ENCODE peak calls at places on chromosomes 16 and 17, in five cellular contexts. D, K, H, B and Q are unnamed samples.

GRCh38 chr17:78122221-78122990 is 6.1 kb downstream of the TMC6 start:
- DNase-seq in K (no peak), D (no peak), H (no peak), B (no peak), Q (no peak)

GRCh38 chr17:7133424-7133823 is 18.8 kb upstream of the ASGR2 start:
- DNase-seq in B (no peak), K (no peak), H (no peak), D (no peak), Q (peak)

GRCh38 chr16:10754941-10755340 is 11.3 kb downstream of the NUBP1 start:
- DNase-seq in K (no peak), B (no peak), H (peak), D (no peak), Q (no peak)

GRCh38 chr17:76585649-76586593 is at the start of gene ST6GALNAC2:
- DNase-seq in D (no peak), K (peak), H (peak), B (peak), Q (peak)

GRCh38 chr16:50505714-50506542 is 42.3 kb upstream of the NKD1 start:
- DNase-seq in B (no peak), H (no peak), D (no peak), K (no peak), Q (peak)

GRCh38 chr17:59627269-59627668 is 7.6 kb downstream of the CLTC start:
- DNase-seq in B (no peak), H (no peak), K (no peak), D (no peak), Q (no peak)

GRCh38 chr17:68248886-68249872 is 1.3 kb downstream of the AMZ2 start:
- DNase-seq in H (peak), B (no peak), D (no peak), K (no peak), Q (no peak)

GRCh38 chr17:72338847-72339790 is 218.3 kb downstream of the SOX9 start:
- DNase-seq in H (peak), D (no peak), K (no peak), B (peak), Q (no peak)

GRCh38 chr16:47470810-47471209 is 9.7 kb downstream of the PHKB start:
- DNase-seq in K (no peak), B (no peak), H (no peak), D (no peak), Q (no peak)

GRCh38 chr16:49859139-49859947 is 3.4 kb upstream of the ZNF423 start:
- DNase-seq in D (no peak), H (no peak), K (no peak), B (peak), Q (peak)

GRCh38 chr16:87436225-87437172 is 44.4 kb downstream of the MAP1LC3B start:
- DNase-seq in B (no peak), H (no peak), D (no peak), K (no peak), Q (no peak)

GRCh38 chr17:40727447-40728231 is 24.1 kb upstream of the KRT24 start:
- DNase-seq in K (no peak), H (peak), D (no peak), B (no peak), Q (no peak)

GRCh38 chr16:1548727-1549126 is 15.3 kb downstream of the TMEM204 start:
- DNase-seq in K (no peak), B (no peak), D (no peak), H (no peak), Q (no peak)

GRCh38 chr17:56680676-56681075 is 87.2 kb downstream of the NOG start:
- DNase-seq in D (no peak), K (no peak), B (no peak), H (no peak), Q (no peak)

GRCh38 chr17:44828919-44829557 is 1.0 kb downstream of the GJC1 start:
- DNase-seq in B (no peak), H (peak), D (no peak), K (no peak), Q (no peak)

GRCh38 chr16:47965439-47965838 is 190.4 kb downstream of the ABCC12 start:
- DNase-seq in H (no peak), K (no peak), B (no peak), D (no peak), Q (no peak)

GRCh38 chr17:45686250-45686649 is 97.9 kb upstream of the CRHR1 start:
- DNase-seq in H (no peak), B (no peak), K (no peak), D (no peak), Q (no peak)

GRCh38 chr16:66948034-66948821 is 12.8 kb upstream of the CES3 start:
- DNase-seq in D (no peak), H (no peak), B (peak), K (no peak), Q (no peak)

GRCh38 chr17:19270347-19270950 is 33.3 kb downstream of the EPN2 start:
- DNase-seq in B (no peak), H (no peak), K (no peak), D (no peak), Q (peak)

GRCh38 chr17:47277921-47278320 is 24.3 kb downstream of the ITGB3 start:
- DNase-seq in B (no peak), D (no peak), H (no peak), K (no peak), Q (no peak)

GRCh38 chr16:25317732-25318316 is 60.2 kb upstream of the ZKSCAN2 start:
- DNase-seq in H (no peak), D (no peak), B (no peak), K (no peak), Q (no peak)

GRCh38 chr16:27472091-27473020 is 70.4 kb downstream of the IL21R start:
- DNase-seq in K (no peak), D (no peak), H (peak), B (no peak), Q (no peak)

GRCh38 chr17:16003841-16004240 is 4.2 kb downstream of the TTC19 start:
- DNase-seq in K (no peak), H (no peak), D (no peak), B (no peak), Q (no peak)

GRCh38 chr17:5780476-5780875 is 196.2 kb upstream of the NLRP1 start:
- DNase-seq in B (no peak), K (no peak), H (peak), D (no peak), Q (no peak)

GRCh38 chr16:62068747-62069146 is 32.5 kb upstream of the CDH8 start:
- DNase-seq in H (peak), K (no peak), D (no peak), B (no peak), Q (no peak)

GRCh38 chr16:84826558-84826941 is 6.8 kb downstream of the CRISPLD2 start:
- DNase-seq in K (no peak), D (no peak), H (no peak), B (no peak), Q (no peak)

GRCh38 chr16:4315185-4316102 is at the start of gene GLIS2:
- DNase-seq in B (peak), D (no peak), H (peak), K (no peak), Q (peak)

GRCh38 chr16:53937068-53937614 is 233.2 kb downstream of the FTO start:
- DNase-seq in B (no peak), D (no peak), H (no peak), K (no peak), Q (no peak)

GRCh38 chr17:4944163-4944553 is 4.1 kb downstream of the RNF167 start:
- DNase-seq in B (no peak), K (no peak), H (no peak), D (no peak), Q (no peak)

GRCh38 chr17:82598256-82599011 is 49.8 kb downstream of the WDR45B start:
- DNase-seq in H (peak), D (no peak), B (no peak), K (no peak), Q (no peak)

GRCh38 chr17:31838641-31839225 is 20.3 kb downstream of the COPRS start:
- DNase-seq in B (no peak), K (no peak), D (no peak), H (peak), Q (no peak)

GRCh38 chr17:50181155-50181554 is 15.3 kb downstream of the SGCA start:
- DNase-seq in H (no peak), K (no peak), D (no peak), B (no peak), Q (no peak)

GRCh38 chr17:6507535-6507934 is 48.8 kb downstream of the PITPNM3 start:
- DNase-seq in B (no peak), H (peak), D (no peak), K (no peak), Q (no peak)

GRCh38 chr17:58710948-58711552 is 18.6 kb downstream of the RAD51C start:
- DNase-seq in H (peak), B (peak), D (peak), K (no peak), Q (peak)

GRCh38 chr17:43020789-43021738 is 1.1 kb downstream of the VAT1 start:
- DNase-seq in B (peak), D (peak), K (no peak), H (peak), Q (peak)

GRCh38 chr17:35082073-35082657 is 18.7 kb upstream of the RFFL start:
- DNase-seq in D (no peak), K (no peak), H (peak), B (no peak), Q (no peak)

GRCh38 chr17:61139219-61139618 is 260.4 kb upstream of the TBX2 start:
- DNase-seq in D (no peak), K (peak), B (no peak), H (peak), Q (no peak)

GRCh38 chr17:81380117-81380516 is 15.1 kb upstream of the BAHCC1 start:
- DNase-seq in K (no peak), H (no peak), B (no peak), D (no peak), Q (no peak)

GRCh38 chr17:77709594-77709993 is 248.9 kb upstream of the TNRC6C start:
- DNase-seq in K (no peak), H (no peak), D (no peak), B (no peak), Q (no peak)